ENCODE peak calls at places on chromosomes 7 and 10, in four cellular contexts. G, M, T and B are unnamed samples.

GRCh38 chr7:79282051-79282694 is 171.3 kb downstream of the MAGI2 start:
- DNase-seq in M (no peak), G (no peak), T (no peak), B (no peak)

GRCh38 chr10:63157845-63158624 is 24.9 kb downstream of the NRBF2 start:
- DNase-seq in M (peak), T (peak), G (peak), B (peak)

GRCh38 chr10:33273295-33274002 is 61.0 kb downstream of the NRP1 start:
- DNase-seq in M (no peak), G (peak), T (peak), B (no peak)

GRCh38 chr10:30985552-30985951 is 46.1 kb downstream of the ZNF438 start:
- DNase-seq in M (no peak), G (no peak), T (no peak), B (no peak)

GRCh38 chr10:96133135-96133534 is 3.0 kb downstream of the ZNF518A start:
- DNase-seq in M (no peak), T (no peak), G (no peak), B (no peak)

GRCh38 chr7:41256186-41256945 is 446.5 kb downstream of the INHBA start:
- DNase-seq in G (no peak), M (no peak), T (no peak), B (no peak)

GRCh38 chr7:103833401-103833800 is 156.1 kb downstream of the RELN start:
- DNase-seq in M (no peak), T (no peak), G (no peak), B (no peak)

GRCh38 chr7:92133737-92134270 is 473 bp downstream of the CYP51A1 start:
- DNase-seq in M (no peak), G (peak), T (peak), B (peak)

GRCh38 chr10:1696106-1696505 is 41.2 kb downstream of the ADARB2 start:
- DNase-seq in M (no peak), G (no peak), T (no peak), B (no peak)

GRCh38 chr7:39888171-39888853 is 61.7 kb upstream of the CDK13 start:
- DNase-seq in M (no peak), T (no peak), G (no peak), B (no peak)

GRCh38 chr7:6015917-6016652 is 7.0 kb downstream of the AIMP2 start:
- DNase-seq in T (no peak), G (no peak), M (no peak), B (peak)

GRCh38 chr10:104274762-104275721 is 6.1 kb downstream of the GSTO2 start:
- DNase-seq in T (no peak), M (no peak), G (peak), B (peak)

GRCh38 chr7:72098812-72099211 is 313.3 kb downstream of the CALN1 start:
- DNase-seq in G (no peak), M (no peak), T (no peak), B (no peak)

GRCh38 chr10:28179490-28180099 is 123.3 kb downstream of the MPP7 start:
- DNase-seq in T (peak), G (no peak), M (no peak), B (peak)

GRCh38 chr7:103752995-103753394 is 236.5 kb downstream of the RELN start:
- DNase-seq in G (no peak), T (no peak), M (no peak), B (no peak)

GRCh38 chr10:118106426-118106825 is 59.7 kb upstream of the RAB11FIP2 start:
- DNase-seq in T (peak), M (no peak), G (peak), B (peak)

GRCh38 chr7:64559206-64559605 is 3.7 kb downstream of the ZNF680 start:
- DNase-seq in G (no peak), T (no peak), M (no peak), B (peak)

GRCh38 chr10:85603167-85603940 is 763.2 kb downstream of the GRID1 start:
- DNase-seq in T (no peak), M (no peak), G (no peak), B (no peak)

GRCh38 chr7:13797545-13797944 is 191.9 kb downstream of the ETV1 start:
- DNase-seq in G (no peak), M (no peak), T (no peak), B (no peak)

GRCh38 chr10:31701546-31701945 is 227.1 kb downstream of the ARHGAP12 start:
- DNase-seq in T (no peak), M (no peak), G (no peak), B (no peak)

GRCh38 chr7:47827321-47827720 is 120.9 kb downstream of the PKD1L1 start:
- DNase-seq in T (no peak), G (no peak), M (no peak), B (no peak)

GRCh38 chr10:124534821-124535601 is 73.4 kb downstream of the LHPP start:
- DNase-seq in G (no peak), T (no peak), M (no peak), B (no peak)

GRCh38 chr10:78959217-78959616 is 109.5 kb upstream of the ZMIZ1 start:
- DNase-seq in G (no peak), M (no peak), T (no peak), B (peak)

GRCh38 chr10:105075031-105075430 is 433.9 kb downstream of the SORCS3 start:
- DNase-seq in M (no peak), G (no peak), T (no peak), B (no peak)

GRCh38 chr10:52617346-52617745 is 155.2 kb downstream of the MBL2 start:
- DNase-seq in G (no peak), T (no peak), M (no peak), B (no peak)

GRCh38 chr10:3510741-3511140 is 274.3 kb downstream of the KLF6 start:
- DNase-seq in G (no peak), T (no peak), M (no peak), B (no peak)

GRCh38 chr7:110762514-110762913 is 328.4 kb upstream of the LRRN3 start:
- DNase-seq in T (no peak), G (no peak), M (no peak), B (no peak)

GRCh38 chr10:69318997-69319727 is 40.9 kb downstream of the HK1 start:
- DNase-seq in G (no peak), M (no peak), T (no peak), B (peak)

GRCh38 chr10:113356794-113357687 is 195.8 kb upstream of the HABP2 start:
- DNase-seq in T (no peak), M (no peak), G (no peak), B (no peak)

GRCh38 chr7:111986601-111987000 is 219.6 kb downstream of the DOCK4 start:
- DNase-seq in G (no peak), T (no peak), M (no peak), B (no peak)

GRCh38 chr7:110595694-110596093 is 495.2 kb upstream of the LRRN3 start:
- DNase-seq in T (no peak), M (no peak), G (no peak), B (no peak)

GRCh38 chr7:5997210-5997808 is 11.5 kb downstream of the PMS2 start:
- DNase-seq in T (peak), G (peak), M (no peak), B (peak)

GRCh38 chr7:81776972-81777371 is 7.1 kb upstream of the HGF start:
- DNase-seq in T (peak), M (no peak), G (no peak), B (no peak)

GRCh38 chr7:1809070-1809469 is 139.0 kb downstream of the ELFN1 start:
- DNase-seq in G (no peak), T (no peak), M (no peak), B (no peak)

GRCh38 chr10:25753776-25754175 is 180.3 kb upstream of the MYO3A start:
- DNase-seq in T (no peak), M (no peak), G (no peak), B (no peak)

GRCh38 chr10:106935978-106936451 is 228.5 kb downstream of the SORCS1 start:
- DNase-seq in G (no peak), M (peak), T (no peak), B (no peak)

GRCh38 chr10:70560511-70560931 is 42.0 kb downstream of the PRF1 start:
- DNase-seq in M (no peak), T (no peak), G (peak), B (no peak)

GRCh38 chr10:60280475-60280874 is 109.2 kb downstream of the ANK3 start:
- DNase-seq in T (no peak), M (no peak), G (no peak), B (no peak)

GRCh38 chr7:150734293-150734692 is 2.9 kb upstream of the GIMAP5 start:
- DNase-seq in M (no peak), G (no peak), T (no peak), B (no peak)

GRCh38 chr7:106060394-106060920 is 51.7 kb downstream of the SYPL1 start:
- DNase-seq in M (no peak), T (no peak), G (no peak), B (no peak)
- TF ChIP-seq ETV6 in M (no peak), T (no peak), G (no peak), B (no peak)

DNA sequence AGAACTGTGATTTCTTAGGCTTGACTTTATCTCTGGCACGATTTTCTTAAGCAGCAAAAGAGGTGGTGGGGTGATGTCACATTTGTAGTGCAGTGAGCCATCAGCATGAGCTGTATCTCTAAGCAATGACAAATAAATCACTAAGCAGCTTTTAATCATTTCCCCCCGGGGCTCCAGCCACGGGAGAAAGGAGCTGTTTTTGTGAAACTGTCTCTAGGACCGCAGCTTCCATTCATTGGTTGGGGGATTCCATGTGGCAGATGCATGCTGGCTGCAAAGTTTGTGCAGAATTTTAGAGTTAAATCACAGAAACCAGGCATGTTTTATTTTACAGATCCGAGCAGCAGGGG is 458 bp downstream of the KIAA1217 start:
- DNase-seq in G (no peak), T (no peak), M (no peak), B (no peak)
- TF ChIP-seq ETV6 in G (no peak), T (no peak), M (no peak), B (no peak)

GRCh38 chr10:89351402-89352038 is 23.7 kb downstream of the IFIT3 start:
- DNase-seq in T (no peak), G (no peak), M (peak), B (no peak)
- TF ChIP-seq ETV6 in T (no peak), G (no peak), M (no peak), B (no peak)

DNA sequence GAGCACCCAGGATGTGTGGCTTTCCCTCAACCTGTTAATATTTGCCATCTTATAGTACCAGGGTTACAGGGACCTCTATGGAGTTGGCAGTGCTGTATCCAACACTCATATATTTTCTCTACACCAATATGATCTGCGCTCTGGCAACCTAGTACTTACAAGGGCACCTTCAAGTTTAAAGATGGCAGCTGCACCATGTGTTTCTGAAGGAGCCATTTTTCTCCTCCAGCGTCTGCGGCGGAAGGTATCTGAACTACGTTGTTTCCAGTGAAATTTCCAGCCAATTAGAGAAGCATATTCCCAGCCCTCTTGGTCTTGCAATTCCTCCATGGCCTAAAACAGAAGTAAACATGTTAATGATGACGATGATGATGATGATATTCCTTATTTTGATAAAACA is 125.6 kb downstream of the MYOF start:
- DNase-seq in G (no peak), M (no peak), T (no peak), B (no peak)
- TF ChIP-seq ETV6 in G (no peak), M (no peak), T (no peak), B (no peak)

GRCh38 chr7:101321491-101322401 is at the start of gene IFT22:
- DNase-seq in M (peak), T (peak), G (peak), B (peak)
- TF ChIP-seq ETV6 in M (no peak), T (no peak), G (peak), B (no peak)

GRCh38 chr7:55552320-55553086 is 19.8 kb downstream of the VOPP1 start:
- DNase-seq in T (no peak), G (no peak), M (no peak), B (no peak)

GRCh38 chr7:55550010-55550409 is 22.3 kb downstream of the VOPP1 start:
- DNase-seq in T (no peak), M (no peak), G (no peak), B (no peak)

GRCh38 chr7:55549457-55549856 is 22.8 kb downstream of the VOPP1 start:
- DNase-seq in T (no peak), M (no peak), G (no peak), B (no peak)

GRCh38 chr7:55553087-55553345 is 19.3 kb downstream of the VOPP1 start:
- DNase-seq in M (no peak), T (no peak), G (no peak), B (no peak)

DNA sequence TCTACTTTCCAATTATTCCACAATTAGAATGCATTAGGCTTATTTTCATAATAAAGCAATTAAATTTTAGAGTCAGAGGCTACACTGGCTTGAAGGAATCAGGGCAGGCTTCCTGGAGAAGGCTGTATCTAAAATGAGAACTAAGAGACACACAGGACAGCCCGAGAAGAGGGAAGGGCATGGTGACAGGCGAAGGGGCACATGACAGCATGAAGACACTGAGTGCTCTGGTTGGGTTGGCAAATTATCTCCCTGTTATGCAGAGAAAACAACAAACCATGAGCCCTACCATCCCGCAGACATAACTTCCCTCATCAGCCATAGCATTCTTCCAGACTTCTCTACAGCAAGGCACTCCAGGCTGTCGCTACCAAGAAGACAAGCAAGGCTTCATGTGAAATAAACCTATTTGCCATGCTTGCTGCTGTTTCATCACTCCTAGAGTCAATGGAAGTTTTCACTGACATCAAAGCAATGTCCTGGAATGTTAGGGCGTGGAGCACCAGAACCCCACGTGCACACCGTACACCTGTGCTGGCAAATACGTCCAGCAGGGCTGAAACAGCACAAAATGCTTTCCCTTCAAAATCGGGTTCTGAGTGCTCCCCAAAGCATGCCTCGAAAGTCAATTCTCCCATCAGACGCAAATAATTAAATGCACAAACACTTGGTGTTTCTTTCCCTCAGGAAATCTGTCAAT is 21.3 kb downstream of the VOPP1 start:
- DNase-seq in T (peak), M (no peak), G (no peak), B (no peak)
- TF ChIP-seq ETV6 in T (no peak), M (no peak), G (no peak), B (no peak)

GRCh38 chr10:133019191-133019590 is 68.5 kb upstream of the ADGRA1 start:
- DNase-seq in G (no peak), M (no peak), T (no peak), B (no peak)
- TF ChIP-seq ETV6 in G (no peak), M (no peak), T (no peak), B (no peak)

DNA sequence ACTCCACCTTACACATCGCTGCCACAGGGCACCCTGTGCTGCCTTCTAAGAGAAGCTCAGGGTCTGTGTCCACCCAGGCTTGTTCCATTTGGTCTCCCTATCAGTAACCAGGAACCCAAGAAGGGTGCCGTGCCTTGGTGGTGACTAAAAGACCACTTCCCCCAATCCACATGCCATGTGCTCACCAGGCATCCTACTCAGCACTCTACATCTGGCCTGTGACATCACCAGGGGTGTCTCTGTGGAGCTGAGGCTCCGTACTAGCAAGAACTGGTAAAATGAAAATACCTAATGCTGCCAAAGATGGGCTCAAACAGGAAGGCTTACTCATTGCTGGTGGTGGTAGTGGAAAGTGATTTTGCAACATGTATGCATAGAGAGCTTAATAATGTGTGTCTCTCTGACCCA is 19.0 kb upstream of the C10orf71 start:
- DNase-seq in M (no peak), T (no peak), G (no peak), B (no peak)
- TF ChIP-seq ETV6 in M (no peak), T (no peak), G (no peak), B (no peak)

GRCh38 chr7:107803009-107803581 is at the start of gene SLC26A3:
- DNase-seq in M (no peak), G (no peak), T (no peak), B (no peak)

GRCh38 chr7:107799645-107800264 is 3.3 kb downstream of the SLC26A3 start:
- DNase-seq in T (peak), G (no peak), M (no peak), B (no peak)
- TF ChIP-seq ETV6 in T (no peak), G (no peak), M (no peak), B (no peak)